ENCODE peak calls at places on chromosomes 2 and 18, in four cellular contexts. D, F, C and I are unnamed samples.

GRCh38 chr2:107324166-107324565 is 438.2 kb upstream of the ST6GAL2 start:
- DNase-seq in D (no peak), F (no peak), C (no peak), I (no peak)

GRCh38 chr18:79625195-79625923 is 54.2 kb upstream of the CTDP1 start:
- DNase-seq in D (no peak), F (no peak), C (no peak), I (no peak)

GRCh38 chr18:49664086-49664890 is 102.4 kb downstream of the LIPG start:
- DNase-seq in D (peak), F (no peak), C (no peak), I (no peak)

GRCh38 chr2:95023222-95023597 is 2.3 kb upstream of the MAL start:
- DNase-seq in D (no peak), F (no peak), C (peak), I (no peak)

GRCh38 chr2:38123862-38124261 is 47.9 kb upstream of the CYP1B1 start:
- DNase-seq in D (no peak), F (no peak), C (no peak), I (no peak)

GRCh38 chr2:10335046-10335840 is 32.5 kb downstream of the HPCAL1 start:
- DNase-seq in D (no peak), F (no peak), C (no peak), I (no peak)

GRCh38 chr2:26640331-26640745 is 828 bp downstream of the CIB4 start:
- DNase-seq in D (peak), F (no peak), C (no peak), I (peak)

GRCh38 chr2:107525420-107525819 is 301.3 kb upstream of the RGPD4 start:
- DNase-seq in D (peak), F (no peak), C (no peak), I (no peak)

GRCh38 chr2:85171916-85172315 is 38.7 kb downstream of the TCF7L1 start:
- DNase-seq in D (no peak), F (no peak), C (no peak), I (no peak)

GRCh38 chr2:105546623-105546964 is 147.7 kb upstream of the FHL2 start:
- DNase-seq in D (no peak), F (no peak), C (no peak), I (no peak)

DNA sequence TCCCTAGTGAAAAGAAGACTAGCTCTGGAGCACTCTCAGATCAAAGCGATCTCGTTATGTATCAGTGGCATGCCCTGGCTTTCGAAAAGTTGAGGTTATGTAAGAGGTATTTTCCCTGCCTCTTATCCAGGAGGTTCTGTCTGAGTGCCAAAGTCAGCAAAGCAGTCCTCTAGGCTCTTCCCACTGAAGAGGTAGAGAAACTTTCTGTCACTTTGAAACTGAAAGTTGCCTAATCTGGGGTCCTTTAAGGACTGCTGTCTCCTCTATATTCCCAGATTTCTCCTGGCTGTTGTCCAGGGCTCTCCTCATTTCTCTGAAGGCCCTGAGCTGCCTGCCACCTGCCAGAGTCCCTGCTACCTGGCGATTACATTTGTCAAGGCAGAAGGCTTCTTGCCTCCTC is 96.3 kb downstream of the B3GNT2 start:
- DNase-seq in D (peak), F (no peak), C (no peak), I (no peak)
- H3K4me3 ChIP-seq in D (no peak), F (peak), C (no peak), I (no peak)

GRCh38 chr2:892892-893291 is 57.8 kb upstream of the SNTG2 start:
- DNase-seq in D (no peak), F (no peak), C (no peak), I (no peak)
- H3K4me3 ChIP-seq in D (no peak), F (no peak), C (no peak), I (no peak)

GRCh38 chr18:45775726-45776125 is 49.7 kb upstream of the SIGLEC15 start:
- DNase-seq in D (no peak), F (no peak), C (no peak), I (no peak)
- H3K4me3 ChIP-seq in D (peak), F (peak), C (peak), I (peak)

DNA sequence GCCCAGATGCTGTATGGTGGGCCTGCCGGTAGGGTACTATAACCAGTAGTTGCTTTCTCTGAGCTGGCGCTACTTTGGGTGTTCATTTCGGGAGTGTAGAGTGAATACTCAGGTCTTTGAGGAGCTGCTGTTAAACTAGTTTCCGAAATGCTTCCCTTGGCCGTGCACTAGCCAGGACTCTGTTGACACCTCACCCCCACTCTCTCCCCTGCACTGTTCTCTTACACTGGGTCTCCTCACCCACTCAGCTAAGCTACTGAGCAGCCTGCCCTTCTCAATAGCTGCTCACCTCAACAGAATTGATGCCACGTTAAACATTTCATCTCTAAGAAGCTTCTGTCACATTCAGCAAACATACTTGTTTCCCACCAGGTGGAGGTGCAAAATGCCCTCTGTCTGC is 86.9 kb downstream of the RAPGEF4 start:
- DNase-seq in D (no peak), F (no peak), C (no peak), I (no peak)
- H3K4me3 ChIP-seq in D (no peak), F (peak), C (no peak), I (no peak)

DNA sequence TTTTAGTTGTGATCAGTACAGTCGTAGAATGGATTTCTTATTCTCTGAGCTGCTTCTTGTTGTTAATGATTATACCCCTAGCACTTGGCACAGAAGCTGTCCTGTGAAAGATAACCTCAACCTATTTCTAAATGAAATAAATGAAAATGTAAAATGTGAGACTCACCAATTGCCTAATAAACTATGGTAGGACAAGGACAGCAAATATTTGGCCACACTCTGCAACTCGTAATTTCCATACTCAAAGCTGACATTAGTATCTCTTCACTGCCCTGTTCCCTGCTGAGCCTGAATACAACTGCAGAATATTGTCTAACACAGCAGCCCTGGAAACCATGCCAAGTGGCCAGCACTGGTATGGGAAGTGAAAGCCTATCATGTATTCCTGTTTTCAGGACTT is 34.5 kb downstream of the TMEM182 start:
- DNase-seq in D (no peak), F (no peak), C (no peak), I (no peak)
- H3K4me3 ChIP-seq in D (no peak), F (no peak), C (no peak), I (no peak)

GRCh38 chr18:48409591-48410094 is 460 bp upstream of the ZBTB7C start:
- DNase-seq in D (peak), F (no peak), C (no peak), I (no peak)

GRCh38 chr18:48407358-48407757 is 1.8 kb downstream of the ZBTB7C start:
- DNase-seq in D (no peak), F (no peak), C (no peak), I (no peak)

GRCh38 chr18:48408727-48409590 is at the start of gene ZBTB7C:
- DNase-seq in D (peak), F (no peak), C (no peak), I (no peak)

GRCh38 chr18:48410095-48410920 is 1.1 kb upstream of the ZBTB7C start:
- DNase-seq in D (peak), F (peak), C (peak), I (peak)

DNA sequence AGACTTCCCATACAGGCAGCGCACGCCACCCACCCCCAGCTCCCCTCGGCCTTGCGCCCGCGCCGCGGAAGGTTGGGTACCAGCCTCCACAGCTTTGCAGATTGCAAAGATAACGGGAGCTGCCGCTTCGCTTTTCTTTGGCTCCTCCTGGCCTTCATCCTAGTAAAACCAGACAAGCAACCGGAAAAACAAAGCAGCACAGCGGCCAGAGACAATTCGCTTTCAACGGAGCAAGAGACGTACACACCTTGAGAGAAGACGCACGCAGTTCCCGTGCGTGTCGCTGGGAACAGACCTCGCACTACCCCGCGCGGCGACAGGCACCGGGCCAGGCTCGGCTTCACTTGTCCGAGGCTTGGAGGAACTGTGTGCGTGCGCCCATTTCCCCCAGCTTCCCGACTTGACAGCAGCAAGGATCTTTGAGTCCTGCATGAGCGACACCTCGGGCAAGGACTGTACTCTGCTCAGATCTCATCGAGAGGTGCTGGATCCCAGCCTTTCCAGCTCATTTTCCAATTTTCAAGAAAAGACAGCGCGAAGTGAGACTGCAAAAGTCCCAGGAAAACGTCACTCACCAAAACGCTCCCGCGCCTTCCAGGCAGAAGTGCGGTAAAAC is 964 bp downstream of the ZBTB7C start:
- DNase-seq in D (no peak), F (no peak), C (no peak), I (peak)
- H3K4me3 ChIP-seq in D (no peak), F (peak), C (no peak), I (peak)

GRCh38 chr2:236862526-236862925 is 223.2 kb upstream of the COPS8 start:
- DNase-seq in D (no peak), F (no peak), C (no peak), I (no peak)
- H3K4me3 ChIP-seq in D (no peak), F (no peak), C (no peak), I (no peak)